ENCODE peak calls at places on chromosomes 13 and 19, in ten cellular contexts. One of them, this sample, is unnamed.

GRCh38 chr19:16106121-16106520 is 5.6 kb upstream of the RAB8A start:
- DNase-seq in tibial nerve: no peak
- DNase-seq in GM13977: peak; percentile 22
- DNase-seq in left lung: no peak
- DNase-seq in epithelial cell of proximal tubule: peak; percentile 27
- DNase-seq in LNCaP clone FGC: no peak
- DNase-seq in neural crest cell: no peak
- DNase-seq in sigmoid colon: no peak
- DNase-seq in GM12865: peak; percentile 64
- DNase-seq in fibroblast of the aortic adventitia: no peak
- DNase-seq in this sample: no peak

GRCh38 chr13:46492946-46493345 is 60.0 kb upstream of the LRCH1 start:
- DNase-seq in sigmoid colon: no peak
- DNase-seq in fibroblast of the aortic adventitia: peak; percentile 81
- DNase-seq in epithelial cell of proximal tubule: no peak
- DNase-seq in LNCaP clone FGC: peak; percentile 68
- DNase-seq in left lung: no peak
- DNase-seq in GM13977: peak; percentile 32
- DNase-seq in GM12865: peak; percentile 50
- DNase-seq in tibial nerve: no peak
- DNase-seq in neural crest cell: peak; percentile 31
- DNase-seq in this sample: peak; percentile 49

GRCh38 chr19:29665826-29666633 is 769 bp downstream of the PLEKHF1 start:
- DNase-seq in GM12865: peak; percentile 57
- DNase-seq in epithelial cell of proximal tubule: no peak
- DNase-seq in LNCaP clone FGC: no peak
- DNase-seq in tibial nerve: no peak
- DNase-seq in fibroblast of the aortic adventitia: peak; percentile 87
- DNase-seq in neural crest cell: no peak
- DNase-seq in GM13977: no peak
- DNase-seq in left lung: no peak
- DNase-seq in sigmoid colon: peak; percentile 88
- DNase-seq in this sample: peak; percentile 54

GRCh38 chr13:39612023-39612637 is 9.1 kb upstream of the LHFPL6 start:
- DNase-seq in sigmoid colon: peak; percentile 85
- DNase-seq in GM12865: peak; percentile 79
- DNase-seq in epithelial cell of proximal tubule: no peak
- DNase-seq in left lung: peak; percentile 52
- DNase-seq in tibial nerve: peak; percentile 65
- DNase-seq in GM13977: peak; percentile 52
- DNase-seq in fibroblast of the aortic adventitia: peak; percentile 87
- DNase-seq in LNCaP clone FGC: peak; percentile 18
- DNase-seq in neural crest cell: peak; percentile 71
- DNase-seq in this sample: peak; percentile 46

GRCh38 chr19:47758433-47758784 is 13.1 kb downstream of the NOP53 start:
- DNase-seq in epithelial cell of proximal tubule: no peak
- DNase-seq in left lung: no peak
- DNase-seq in tibial nerve: no peak
- DNase-seq in fibroblast of the aortic adventitia: no peak
- DNase-seq in sigmoid colon: no peak
- DNase-seq in neural crest cell: no peak
- DNase-seq in GM13977: no peak
- DNase-seq in GM12865: no peak
- DNase-seq in LNCaP clone FGC: no peak
- DNase-seq in this sample: peak; percentile 3

GRCh38 chr13:60448907-60449510 is 52.0 kb downstream of the TDRD3 start:
- DNase-seq in epithelial cell of proximal tubule: no peak
- DNase-seq in neural crest cell: peak; percentile 25
- DNase-seq in fibroblast of the aortic adventitia: peak; percentile 81
- DNase-seq in tibial nerve: no peak
- DNase-seq in LNCaP clone FGC: no peak
- DNase-seq in left lung: no peak
- DNase-seq in GM12865: peak; percentile 53
- DNase-seq in GM13977: peak; percentile 17
- DNase-seq in sigmoid colon: no peak
- DNase-seq in this sample: peak; percentile 11

GRCh38 chr13:106499905-106500304 is 35.6 kb downstream of the EFNB2 start:
- DNase-seq in fibroblast of the aortic adventitia: peak; percentile 48
- DNase-seq in tibial nerve: no peak
- DNase-seq in sigmoid colon: no peak
- DNase-seq in neural crest cell: no peak
- DNase-seq in epithelial cell of proximal tubule: no peak
- DNase-seq in LNCaP clone FGC: no peak
- DNase-seq in GM12865: peak; percentile 18
- DNase-seq in GM13977: no peak
- DNase-seq in left lung: no peak
- DNase-seq in this sample: no peak

GRCh38 chr13:42354246-42355117 is 82.5 kb downstream of the AKAP11 start:
- DNase-seq in neural crest cell: no peak
- DNase-seq in tibial nerve: no peak
- DNase-seq in epithelial cell of proximal tubule: no peak
- DNase-seq in GM12865: peak; percentile 76
- DNase-seq in GM13977: peak; percentile 24
- DNase-seq in LNCaP clone FGC: peak; percentile 25
- DNase-seq in sigmoid colon: no peak
- DNase-seq in fibroblast of the aortic adventitia: peak; percentile 84
- DNase-seq in left lung: no peak
- DNase-seq in this sample: peak; percentile 34

GRCh38 chr13:51926528-51926885 is 64.7 kb downstream of the CCDC70 start:
- DNase-seq in GM13977: no peak
- DNase-seq in epithelial cell of proximal tubule: no peak
- DNase-seq in tibial nerve: no peak
- DNase-seq in sigmoid colon: no peak
- DNase-seq in fibroblast of the aortic adventitia: no peak
- DNase-seq in LNCaP clone FGC: no peak
- DNase-seq in neural crest cell: no peak
- DNase-seq in left lung: no peak
- DNase-seq in GM12865: no peak
- DNase-seq in this sample: no peak

GRCh38 chr19:10420444-10421239 is at the start of gene PDE4A:
- DNase-seq in sigmoid colon: no peak
- DNase-seq in fibroblast of the aortic adventitia: no peak
- DNase-seq in tibial nerve: no peak
- DNase-seq in GM12865: peak; percentile 76
- DNase-seq in LNCaP clone FGC: no peak
- DNase-seq in neural crest cell: no peak
- DNase-seq in GM13977: peak; percentile 69
- DNase-seq in left lung: no peak
- DNase-seq in epithelial cell of proximal tubule: no peak
- DNase-seq in this sample: peak; percentile 69

GRCh38 chr19:45767410-45767880 is 1.6 kb downstream of the SIX5 start:
- DNase-seq in neural crest cell: peak; percentile 59
- DNase-seq in LNCaP clone FGC: no peak
- DNase-seq in left lung: peak; percentile 81
- DNase-seq in GM12865: no peak
- DNase-seq in epithelial cell of proximal tubule: no peak
- DNase-seq in GM13977: no peak
- DNase-seq in sigmoid colon: peak; percentile 92
- DNase-seq in tibial nerve: peak; percentile 81
- DNase-seq in fibroblast of the aortic adventitia: peak; percentile 85
- DNase-seq in this sample: no peak

GRCh38 chr19:53467138-53467502 is 413 bp upstream of the ZNF813 start:
- DNase-seq in sigmoid colon: peak; percentile 62
- DNase-seq in epithelial cell of proximal tubule: no peak
- DNase-seq in LNCaP clone FGC: no peak
- DNase-seq in tibial nerve: no peak
- DNase-seq in neural crest cell: no peak
- DNase-seq in fibroblast of the aortic adventitia: no peak
- DNase-seq in left lung: peak; percentile 35
- DNase-seq in GM12865: no peak
- DNase-seq in GM13977: peak; percentile 24
- DNase-seq in this sample: no peak

GRCh38 chr13:48505597-48506091 is 27.2 kb downstream of the RCBTB2 start:
- DNase-seq in epithelial cell of proximal tubule: no peak
- DNase-seq in tibial nerve: no peak
- DNase-seq in neural crest cell: no peak
- DNase-seq in LNCaP clone FGC: no peak
- DNase-seq in GM12865: peak; percentile 95
- DNase-seq in sigmoid colon: no peak
- DNase-seq in left lung: peak; percentile 53
- DNase-seq in GM13977: peak; percentile 63
- DNase-seq in fibroblast of the aortic adventitia: no peak
- DNase-seq in this sample: peak; percentile 56

DNA sequence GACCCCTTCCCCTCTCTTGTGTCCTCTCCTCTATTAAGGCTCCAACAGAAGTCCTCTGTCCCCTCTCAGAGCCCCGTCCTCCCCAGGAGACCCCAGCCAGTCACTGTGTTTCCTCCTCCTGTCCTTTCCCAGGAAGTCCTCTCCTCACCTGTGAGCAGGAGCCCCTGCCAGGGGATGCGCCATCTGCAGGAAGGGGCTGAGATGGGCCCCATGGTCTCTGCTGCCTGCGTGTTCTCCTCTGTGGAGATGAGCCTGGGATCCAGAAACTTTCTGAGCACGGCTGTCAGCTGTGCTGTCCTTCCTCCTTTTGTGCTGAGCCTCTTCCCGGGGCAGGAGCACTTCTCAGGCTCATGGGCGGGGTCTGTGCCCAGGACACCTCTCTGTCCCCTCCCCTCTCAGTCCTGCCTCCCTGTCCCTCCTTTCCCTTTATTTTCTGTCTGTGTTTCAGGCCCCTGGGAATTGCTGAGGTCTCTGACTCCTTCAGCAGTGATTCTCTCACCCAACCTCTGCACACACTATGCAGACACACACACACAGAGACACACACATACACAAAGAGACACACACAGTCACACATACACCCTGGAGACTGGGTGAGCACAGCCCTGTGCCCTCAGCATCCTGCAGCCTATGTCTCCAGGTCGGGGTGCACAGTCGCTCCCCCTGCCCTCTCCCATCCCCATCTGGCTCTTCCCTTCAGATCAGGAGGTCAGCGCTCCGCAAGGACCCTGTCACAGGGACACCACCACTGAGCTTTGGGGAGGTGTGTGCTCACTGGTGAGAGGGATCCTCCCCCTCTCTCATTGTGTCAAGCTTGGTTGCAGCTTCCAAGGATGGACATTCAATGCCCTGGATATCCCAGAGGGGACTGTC is at the start of gene CEACAM8:
- DNase-seq in left lung: no peak
- DNase-seq in sigmoid colon: no peak
- DNase-seq in GM12865: no peak
- DNase-seq in fibroblast of the aortic adventitia: no peak
- DNase-seq in neural crest cell: no peak
- DNase-seq in tibial nerve: no peak
- DNase-seq in LNCaP clone FGC: no peak
- DNase-seq in epithelial cell of proximal tubule: no peak
- DNase-seq in GM13977: no peak
- DNase-seq in this sample: no peak
- TF ChIP-seq CTCF in left lung: no peak
- TF ChIP-seq CTCF in sigmoid colon: no peak
- TF ChIP-seq CTCF in GM12865: no peak
- TF ChIP-seq CTCF in fibroblast of the aortic adventitia: no peak
- TF ChIP-seq CTCF in neural crest cell: no peak
- TF ChIP-seq CTCF in tibial nerve: no peak
- TF ChIP-seq CTCF in LNCaP clone FGC: no peak
- TF ChIP-seq CTCF in epithelial cell of proximal tubule: no peak
- TF ChIP-seq CTCF in GM13977: no peak
- TF ChIP-seq CTCF in this sample: no peak

DNA sequence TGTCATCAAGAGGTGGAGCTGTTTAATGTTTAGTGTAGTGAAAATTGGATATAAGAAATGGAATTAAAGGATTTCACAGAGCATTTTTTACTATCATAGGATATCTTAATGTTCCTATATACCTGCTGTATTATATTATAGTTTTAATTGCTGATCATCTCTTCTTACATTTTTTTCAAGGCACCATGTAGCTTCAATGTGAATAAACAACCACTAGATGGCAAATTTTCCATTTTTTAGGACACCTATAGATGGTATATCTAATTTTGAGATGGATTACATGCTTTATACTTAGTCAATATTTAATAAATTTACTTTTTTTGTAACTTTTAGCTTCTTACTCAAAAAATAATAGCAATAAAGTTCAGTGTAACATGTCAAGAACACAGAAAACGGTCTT is 9.0 kb upstream of the ATXN8OS start:
- DNase-seq in epithelial cell of proximal tubule: no peak
- DNase-seq in left lung: no peak
- DNase-seq in GM13977: no peak
- DNase-seq in neural crest cell: no peak
- DNase-seq in LNCaP clone FGC: no peak
- DNase-seq in GM12865: no peak
- DNase-seq in tibial nerve: no peak
- DNase-seq in sigmoid colon: no peak
- DNase-seq in fibroblast of the aortic adventitia: no peak
- DNase-seq in this sample: no peak
- TF ChIP-seq CTCF in epithelial cell of proximal tubule: peak; percentile 62
- TF ChIP-seq CTCF in left lung: no peak
- TF ChIP-seq CTCF in GM13977: no peak
- TF ChIP-seq CTCF in neural crest cell: peak; percentile 74
- TF ChIP-seq CTCF in LNCaP clone FGC: no peak
- TF ChIP-seq CTCF in GM12865: peak; percentile 10
- TF ChIP-seq CTCF in tibial nerve: no peak
- TF ChIP-seq CTCF in sigmoid colon: no peak
- TF ChIP-seq CTCF in fibroblast of the aortic adventitia: no peak
- TF ChIP-seq CTCF in this sample: peak; percentile 1

DNA sequence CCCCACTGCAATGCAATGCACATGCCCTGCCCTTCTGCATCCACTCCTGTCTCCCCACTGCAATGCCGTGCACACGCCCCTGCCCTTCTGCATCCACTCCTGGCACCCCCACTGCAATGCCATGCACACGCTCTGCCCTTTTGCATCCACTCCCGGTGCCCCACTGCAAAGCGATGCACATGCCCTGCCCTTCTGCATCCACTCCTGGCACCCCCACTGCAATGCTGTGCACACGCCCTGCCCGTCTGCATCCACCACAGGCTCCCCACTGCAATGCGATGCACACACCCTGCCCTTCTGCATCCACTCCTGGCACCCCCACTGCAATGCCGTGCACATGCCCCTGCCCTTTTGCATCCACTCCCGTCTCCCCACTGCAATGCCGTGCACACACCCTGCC is 98.1 kb downstream of the KCTD15 start:
- DNase-seq in tibial nerve: no peak
- DNase-seq in sigmoid colon: no peak
- DNase-seq in fibroblast of the aortic adventitia: no peak
- DNase-seq in GM12865: no peak
- DNase-seq in left lung: no peak
- DNase-seq in GM13977: no peak
- DNase-seq in LNCaP clone FGC: no peak
- DNase-seq in neural crest cell: no peak
- DNase-seq in epithelial cell of proximal tubule: no peak
- DNase-seq in this sample: no peak
- TF ChIP-seq CTCF in tibial nerve: no peak
- TF ChIP-seq CTCF in sigmoid colon: no peak
- TF ChIP-seq CTCF in fibroblast of the aortic adventitia: no peak
- TF ChIP-seq CTCF in GM12865: no peak
- TF ChIP-seq CTCF in left lung: no peak
- TF ChIP-seq CTCF in GM13977: no peak
- TF ChIP-seq CTCF in LNCaP clone FGC: no peak
- TF ChIP-seq CTCF in neural crest cell: no peak
- TF ChIP-seq CTCF in epithelial cell of proximal tubule: no peak
- TF ChIP-seq CTCF in this sample: no peak

DNA sequence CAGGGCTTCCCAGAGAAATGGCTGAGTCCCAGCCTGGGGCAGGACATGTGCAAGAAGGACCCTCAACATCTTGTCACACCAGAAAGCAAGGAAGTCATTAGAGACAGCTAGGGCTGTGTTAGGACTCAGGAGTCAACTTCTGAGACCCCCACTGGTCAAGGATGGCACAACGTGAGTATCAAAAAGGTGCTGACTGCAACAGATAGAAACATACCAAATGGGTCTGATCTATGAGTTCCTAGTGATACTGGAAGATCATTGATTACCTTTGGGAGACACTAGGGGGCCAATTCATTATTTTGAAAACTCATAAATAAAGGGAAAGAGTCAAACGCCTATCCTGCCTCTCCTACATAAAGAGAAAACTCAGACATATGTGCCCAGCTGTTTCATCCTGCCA is 73.5 kb upstream of the GJB6 start:
- DNase-seq in GM12865: no peak
- DNase-seq in GM13977: no peak
- DNase-seq in tibial nerve: no peak
- DNase-seq in LNCaP clone FGC: no peak
- DNase-seq in fibroblast of the aortic adventitia: no peak
- DNase-seq in epithelial cell of proximal tubule: no peak
- DNase-seq in sigmoid colon: no peak
- DNase-seq in left lung: no peak
- DNase-seq in neural crest cell: no peak
- DNase-seq in this sample: no peak
- TF ChIP-seq CTCF in GM12865: no peak
- TF ChIP-seq CTCF in GM13977: no peak
- TF ChIP-seq CTCF in tibial nerve: no peak
- TF ChIP-seq CTCF in LNCaP clone FGC: no peak
- TF ChIP-seq CTCF in fibroblast of the aortic adventitia: no peak
- TF ChIP-seq CTCF in epithelial cell of proximal tubule: peak; percentile 25
- TF ChIP-seq CTCF in sigmoid colon: no peak
- TF ChIP-seq CTCF in left lung: no peak
- TF ChIP-seq CTCF in neural crest cell: no peak
- TF ChIP-seq CTCF in this sample: no peak